ENCODE peak calls at places on chromosome 15, in nine cellular contexts. L, J, A, F, C, G, E, V and P are unnamed samples.

GRCh38 chr15:51099185-51099584 is 4.5 kb upstream of the TNFAIP8L3 start:
- ATAC-seq in L (no peak), J (no peak), A (no peak), F (no peak), C (no peak), G (no peak), E (no peak), V (no peak), P (no peak)

GRCh38 chr15:40953713-40954074 is 423 bp downstream of the CHAC1 start:
- ATAC-seq in L (peak; percentile 1), J (no peak), A (peak; percentile 7), F (peak; percentile 1), C (no peak), G (peak; percentile 14), E (no peak), V (no peak), P (peak; percentile 4)

GRCh38 chr15:74821091-74821789 is 5.2 kb upstream of the CPLX3 start:
- ATAC-seq in L (no peak), J (no peak), A (no peak), F (peak; percentile 41), C (no peak), G (no peak), E (no peak), V (no peak), P (peak; percentile 86)

GRCh38 chr15:74780983-74781672 is 752 bp upstream of the CSK start:
- ATAC-seq in L (peak; percentile 4), J (peak; percentile 50), A (no peak), F (no peak), C (peak; percentile 28), G (peak; percentile 2), E (peak; percentile 5), V (no peak), P (peak; percentile 1)

GRCh38 chr15:29034151-29034550 is 148.4 kb downstream of the APBA2 start:
- ATAC-seq in L (no peak), J (no peak), A (peak; percentile 88), F (no peak), C (no peak), G (no peak), E (no peak), V (no peak), P (no peak)

GRCh38 chr15:28094732-28095521 is 4.2 kb downstream of the OCA2 start:
- ATAC-seq in L (no peak), J (peak; percentile 68), A (no peak), F (peak; percentile 35), C (peak; percentile 39), G (peak; percentile 53), E (no peak), V (peak; percentile 83), P (no peak)

GRCh38 chr15:69060041-69060481 is 45.6 kb downstream of the NOX5 start:
- ATAC-seq in L (no peak), J (peak; percentile 80), A (no peak), F (peak; percentile 79), C (no peak), G (no peak), E (no peak), V (no peak), P (no peak)

GRCh38 chr15:37678124-37678523 is 256.3 kb upstream of the TMCO5A start:
- ATAC-seq in L (no peak), J (no peak), A (no peak), F (no peak), C (no peak), G (no peak), E (no peak), V (no peak), P (no peak)

GRCh38 chr15:75597667-75598341 is 18.7 kb upstream of the PTPN9 start:
- ATAC-seq in L (peak; percentile 88), J (peak; percentile 89), A (no peak), F (peak; percentile 20), C (peak; percentile 73), G (no peak), E (peak; percentile 59), V (peak; percentile 62), P (no peak)

GRCh38 chr15:94576889-94577533 is 345.6 kb downstream of the MCTP2 start:
- ATAC-seq in L (no peak), J (peak; percentile 72), A (no peak), F (no peak), C (no peak), G (no peak), E (no peak), V (peak; percentile 65), P (no peak)

GRCh38 chr15:99550077-99550476 is 15.7 kb upstream of the MEF2A start:
- ATAC-seq in L (peak; percentile 96), J (no peak), A (no peak), F (no peak), C (no peak), G (no peak), E (peak; percentile 96), V (no peak), P (no peak)

GRCh38 chr15:41013698-41014414 is 60.6 kb downstream of the CHAC1 start:
- ATAC-seq in L (no peak), J (peak; percentile 37), A (peak; percentile 16), F (no peak), C (no peak), G (no peak), E (no peak), V (peak; percentile 33), P (no peak)

GRCh38 chr15:31316135-31316795 is 10.4 kb upstream of the KLF13 start:
- ATAC-seq in L (peak; percentile 54), J (no peak), A (no peak), F (no peak), C (no peak), G (no peak), E (peak; percentile 29), V (no peak), P (no peak)